ENCODE peak calls at places on chromosomes 11 and 22, in four cellular contexts. One of them, this sample, is unnamed.

GRCh38 chr11:95453616-95454118 is 222.7 kb upstream of the SESN3 start:
- DNase-seq in activated CD8-positive, alpha-beta memory T cell treated with anti-CD3 and anti-CD28 coated beads, Interleukin-2, amount 50 U/mL, for 48 hours: no peak
- DNase-seq in cerebellar cortex: no peak
- DNase-seq in CD4-positive, alpha-beta T cell: no peak
- DNase-seq in this sample: peak

GRCh38 chr11:123132881-123133280 is 62.2 kb downstream of the CLMP start:
- DNase-seq in activated CD8-positive, alpha-beta memory T cell treated with anti-CD3 and anti-CD28 coated beads, Interleukin-2, amount 50 U/mL, for 48 hours: no peak
- DNase-seq in cerebellar cortex: no peak
- DNase-seq in CD4-positive, alpha-beta T cell: no peak
- DNase-seq in this sample: no peak

GRCh38 chr11:70559516-70559915 is 161.2 kb downstream of the CTTN start:
- DNase-seq in activated CD8-positive, alpha-beta memory T cell treated with anti-CD3 and anti-CD28 coated beads, Interleukin-2, amount 50 U/mL, for 48 hours: no peak
- DNase-seq in cerebellar cortex: no peak
- DNase-seq in CD4-positive, alpha-beta T cell: no peak
- DNase-seq in this sample: no peak

GRCh38 chr11:121365304-121365703 is 72.7 kb downstream of the SC5D start:
- DNase-seq in activated CD8-positive, alpha-beta memory T cell treated with anti-CD3 and anti-CD28 coated beads, Interleukin-2, amount 50 U/mL, for 48 hours: no peak
- DNase-seq in cerebellar cortex: peak
- DNase-seq in CD4-positive, alpha-beta T cell: no peak
- DNase-seq in this sample: no peak

GRCh38 chr11:20192151-20192550 is 31.9 kb upstream of the DBX1 start:
- DNase-seq in activated CD8-positive, alpha-beta memory T cell treated with anti-CD3 and anti-CD28 coated beads, Interleukin-2, amount 50 U/mL, for 48 hours: no peak
- DNase-seq in cerebellar cortex: no peak
- DNase-seq in CD4-positive, alpha-beta T cell: no peak
- DNase-seq in this sample: no peak

GRCh38 chr11:12862761-12863469 is 146.2 kb upstream of the RASSF10 start:
- DNase-seq in activated CD8-positive, alpha-beta memory T cell treated with anti-CD3 and anti-CD28 coated beads, Interleukin-2, amount 50 U/mL, for 48 hours: no peak
- DNase-seq in cerebellar cortex: peak
- DNase-seq in CD4-positive, alpha-beta T cell: no peak
- DNase-seq in this sample: no peak

GRCh38 chr11:87281496-87281895 is 243.8 kb downstream of the TMEM135 start:
- DNase-seq in activated CD8-positive, alpha-beta memory T cell treated with anti-CD3 and anti-CD28 coated beads, Interleukin-2, amount 50 U/mL, for 48 hours: no peak
- DNase-seq in cerebellar cortex: no peak
- DNase-seq in CD4-positive, alpha-beta T cell: no peak
- DNase-seq in this sample: no peak

GRCh38 chr11:130909650-130910049 is 6.6 kb downstream of the SNX19 start:
- DNase-seq in activated CD8-positive, alpha-beta memory T cell treated with anti-CD3 and anti-CD28 coated beads, Interleukin-2, amount 50 U/mL, for 48 hours: no peak
- DNase-seq in cerebellar cortex: no peak
- DNase-seq in CD4-positive, alpha-beta T cell: no peak
- DNase-seq in this sample: no peak

GRCh38 chr11:13836666-13837065 is 125.9 kb upstream of the SPON1 start:
- DNase-seq in activated CD8-positive, alpha-beta memory T cell treated with anti-CD3 and anti-CD28 coated beads, Interleukin-2, amount 50 U/mL, for 48 hours: no peak
- DNase-seq in cerebellar cortex: no peak
- DNase-seq in CD4-positive, alpha-beta T cell: no peak
- DNase-seq in this sample: no peak

GRCh38 chr22:48871176-48871840 is 956.4 kb downstream of the BRD1 start:
- DNase-seq in activated CD8-positive, alpha-beta memory T cell treated with anti-CD3 and anti-CD28 coated beads, Interleukin-2, amount 50 U/mL, for 48 hours: no peak
- DNase-seq in cerebellar cortex: no peak
- DNase-seq in CD4-positive, alpha-beta T cell: no peak
- DNase-seq in this sample: no peak

GRCh38 chr11:327581-327923 is 6.9 kb upstream of the IFITM3 start:
- DNase-seq in activated CD8-positive, alpha-beta memory T cell treated with anti-CD3 and anti-CD28 coated beads, Interleukin-2, amount 50 U/mL, for 48 hours: no peak
- DNase-seq in cerebellar cortex: no peak
- DNase-seq in CD4-positive, alpha-beta T cell: no peak
- DNase-seq in this sample: no peak

GRCh38 chr11:37343279-37343678 is 745.2 kb upstream of the RAG2 start:
- DNase-seq in activated CD8-positive, alpha-beta memory T cell treated with anti-CD3 and anti-CD28 coated beads, Interleukin-2, amount 50 U/mL, for 48 hours: no peak
- DNase-seq in cerebellar cortex: no peak
- DNase-seq in CD4-positive, alpha-beta T cell: no peak
- DNase-seq in this sample: no peak

GRCh38 chr11:62880231-62880802 is 379 bp upstream of the SLC3A2 start:
- DNase-seq in activated CD8-positive, alpha-beta memory T cell treated with anti-CD3 and anti-CD28 coated beads, Interleukin-2, amount 50 U/mL, for 48 hours: no peak
- DNase-seq in cerebellar cortex: no peak
- DNase-seq in CD4-positive, alpha-beta T cell: peak
- DNase-seq in this sample: no peak